ENCODE peak calls at places on chromosomes 3 and 15, in seven cellular contexts. One of them, this sample, is unnamed.

GRCh38 chr3:159200176-159200575 is 398.3 kb downstream of the MFSD1 start:
- DNase-seq in suprapubic skin: no peak
- DNase-seq in sigmoid colon: no peak
- DNase-seq in heart left ventricle: no peak
- DNase-seq in SJCRH30: no peak
- DNase-seq in transverse colon: no peak
- DNase-seq in uterus: no peak
- DNase-seq in this sample: no peak

GRCh38 chr3:52350436-52350835 is 34.3 kb downstream of the DNAH1 start:
- DNase-seq in suprapubic skin: no peak
- DNase-seq in sigmoid colon: no peak
- DNase-seq in heart left ventricle: peak; percentile 33
- DNase-seq in SJCRH30: no peak
- DNase-seq in transverse colon: no peak
- DNase-seq in uterus: no peak
- DNase-seq in this sample: no peak

GRCh38 chr3:126758019-126758418 is 54.0 kb downstream of the CHCHD6 start:
- DNase-seq in suprapubic skin: no peak
- DNase-seq in sigmoid colon: no peak
- DNase-seq in heart left ventricle: no peak
- DNase-seq in SJCRH30: no peak
- DNase-seq in transverse colon: no peak
- DNase-seq in uterus: no peak
- DNase-seq in this sample: no peak

GRCh38 chr15:39079296-39079834 is 501.5 kb upstream of the THBS1 start:
- DNase-seq in suprapubic skin: no peak
- DNase-seq in sigmoid colon: no peak
- DNase-seq in heart left ventricle: no peak
- DNase-seq in SJCRH30: peak; percentile 17
- DNase-seq in transverse colon: peak; percentile 47
- DNase-seq in uterus: no peak
- DNase-seq in this sample: no peak

GRCh38 chr3:179348325-179349013 is 960 bp downstream of the MFN1 start:
- DNase-seq in suprapubic skin: no peak
- DNase-seq in sigmoid colon: no peak
- DNase-seq in heart left ventricle: no peak
- DNase-seq in SJCRH30: no peak
- DNase-seq in transverse colon: no peak
- DNase-seq in uterus: no peak
- DNase-seq in this sample: no peak

GRCh38 chr15:95051881-95052280 is 820.5 kb downstream of the MCTP2 start:
- DNase-seq in suprapubic skin: no peak
- DNase-seq in sigmoid colon: no peak
- DNase-seq in heart left ventricle: no peak
- DNase-seq in SJCRH30: no peak
- DNase-seq in transverse colon: no peak
- DNase-seq in uterus: no peak
- DNase-seq in this sample: no peak

GRCh38 chr15:74402873-74403589 is 30.7 kb downstream of the SEMA7A start:
- DNase-seq in suprapubic skin: no peak
- DNase-seq in sigmoid colon: no peak
- DNase-seq in heart left ventricle: no peak
- DNase-seq in SJCRH30: no peak
- DNase-seq in transverse colon: peak; percentile 68
- DNase-seq in uterus: no peak
- DNase-seq in this sample: peak; percentile 36

GRCh38 chr3:23926736-23927135 is 9.8 kb downstream of the RPL15 start:
- DNase-seq in suprapubic skin: no peak
- DNase-seq in sigmoid colon: no peak
- DNase-seq in heart left ventricle: no peak
- DNase-seq in SJCRH30: no peak
- DNase-seq in transverse colon: no peak
- DNase-seq in uterus: no peak
- DNase-seq in this sample: no peak

GRCh38 chr3:140906785-140907184 is 34.9 kb upstream of the SLC25A36 start:
- DNase-seq in suprapubic skin: no peak
- DNase-seq in sigmoid colon: no peak
- DNase-seq in heart left ventricle: no peak
- DNase-seq in SJCRH30: no peak
- DNase-seq in transverse colon: no peak
- DNase-seq in uterus: no peak
- DNase-seq in this sample: no peak

GRCh38 chr15:62472616-62473299 is 307.7 kb upstream of the C2CD4B start:
- DNase-seq in suprapubic skin: no peak
- DNase-seq in sigmoid colon: peak; percentile 59
- DNase-seq in heart left ventricle: no peak
- DNase-seq in SJCRH30: peak; percentile 47
- DNase-seq in transverse colon: peak; percentile 23
- DNase-seq in uterus: no peak
- DNase-seq in this sample: no peak

GRCh38 chr3:142269777-142270176 is 44.4 kb upstream of the GK5 start:
- DNase-seq in suprapubic skin: no peak
- DNase-seq in sigmoid colon: no peak
- DNase-seq in heart left ventricle: no peak
- DNase-seq in SJCRH30: no peak
- DNase-seq in transverse colon: no peak
- DNase-seq in uterus: no peak
- DNase-seq in this sample: no peak

GRCh38 chr3:23546186-23546585 is 259.6 kb upstream of the UBE2E1 start:
- DNase-seq in suprapubic skin: no peak
- DNase-seq in sigmoid colon: no peak
- DNase-seq in heart left ventricle: no peak
- DNase-seq in SJCRH30: no peak
- DNase-seq in transverse colon: no peak
- DNase-seq in uterus: no peak
- DNase-seq in this sample: no peak

GRCh38 chr15:65789759-65790158 is 2.3 kb downstream of the DENND4A start:
- DNase-seq in suprapubic skin: no peak
- DNase-seq in sigmoid colon: no peak
- DNase-seq in heart left ventricle: no peak
- DNase-seq in SJCRH30: no peak
- DNase-seq in transverse colon: no peak
- DNase-seq in uterus: no peak
- DNase-seq in this sample: no peak

GRCh38 chr15:62412634-62413033 is 247.5 kb upstream of the C2CD4B start:
- DNase-seq in suprapubic skin: no peak
- DNase-seq in sigmoid colon: no peak
- DNase-seq in heart left ventricle: no peak
- DNase-seq in SJCRH30: no peak
- DNase-seq in transverse colon: no peak
- DNase-seq in uterus: no peak
- DNase-seq in this sample: no peak

GRCh38 chr3:18420584-18420983 is 4.6 kb downstream of the SATB1 start:
- DNase-seq in suprapubic skin: no peak
- DNase-seq in sigmoid colon: no peak
- DNase-seq in heart left ventricle: no peak
- DNase-seq in SJCRH30: no peak
- DNase-seq in transverse colon: no peak
- DNase-seq in uterus: no peak
- DNase-seq in this sample: no peak

GRCh38 chr3:38722760-38723568 is 73.5 kb upstream of the SCN5A start:
- DNase-seq in suprapubic skin: no peak
- DNase-seq in sigmoid colon: no peak
- DNase-seq in heart left ventricle: no peak
- DNase-seq in SJCRH30: no peak
- DNase-seq in transverse colon: no peak
- DNase-seq in uterus: no peak
- DNase-seq in this sample: no peak

GRCh38 chr3:112038863-112039262 is 4.3 kb downstream of the TMPRSS7 start:
- DNase-seq in suprapubic skin: no peak
- DNase-seq in sigmoid colon: no peak
- DNase-seq in heart left ventricle: no peak
- DNase-seq in SJCRH30: peak; percentile 47
- DNase-seq in transverse colon: no peak
- DNase-seq in uterus: no peak
- DNase-seq in this sample: no peak

GRCh38 chr3:52444860-52445793 is at the start of gene SEMA3G:
- DNase-seq in suprapubic skin: peak; percentile 85
- DNase-seq in sigmoid colon: peak; percentile 81
- DNase-seq in heart left ventricle: peak; percentile 84
- DNase-seq in SJCRH30: peak; percentile 58
- DNase-seq in transverse colon: peak; percentile 87
- DNase-seq in uterus: no peak
- DNase-seq in this sample: peak; percentile 85

GRCh38 chr3:62529230-62529629 is 155.9 kb upstream of the FEZF2 start:
- DNase-seq in suprapubic skin: no peak
- DNase-seq in sigmoid colon: no peak
- DNase-seq in heart left ventricle: no peak
- DNase-seq in SJCRH30: peak; percentile 24
- DNase-seq in transverse colon: peak; percentile 26
- DNase-seq in uterus: no peak
- DNase-seq in this sample: peak; percentile 39

GRCh38 chr15:83109532-83109931 is 2.1 kb downstream of the TM6SF1 start:
- DNase-seq in suprapubic skin: no peak
- DNase-seq in sigmoid colon: no peak
- DNase-seq in heart left ventricle: no peak
- DNase-seq in SJCRH30: no peak
- DNase-seq in transverse colon: no peak
- DNase-seq in uterus: no peak
- DNase-seq in this sample: no peak

GRCh38 chr3:23629181-23629893 is 176.4 kb upstream of the UBE2E1 start:
- DNase-seq in suprapubic skin: no peak
- DNase-seq in sigmoid colon: no peak
- DNase-seq in heart left ventricle: no peak
- DNase-seq in SJCRH30: peak; percentile 42
- DNase-seq in transverse colon: no peak
- DNase-seq in uterus: no peak
- DNase-seq in this sample: no peak

GRCh38 chr3:23888617-23889228 is 28.1 kb downstream of the NKIRAS1 start:
- DNase-seq in suprapubic skin: no peak
- DNase-seq in sigmoid colon: no peak
- DNase-seq in heart left ventricle: no peak
- DNase-seq in SJCRH30: no peak
- DNase-seq in transverse colon: no peak
- DNase-seq in uterus: no peak
- DNase-seq in this sample: no peak

GRCh38 chr15:93942140-93942808 is 289.1 kb upstream of the MCTP2 start:
- DNase-seq in suprapubic skin: no peak
- DNase-seq in sigmoid colon: no peak
- DNase-seq in heart left ventricle: no peak
- DNase-seq in SJCRH30: no peak
- DNase-seq in transverse colon: no peak
- DNase-seq in uterus: no peak
- DNase-seq in this sample: no peak

GRCh38 chr15:93948728-93949127 is 282.6 kb upstream of the MCTP2 start:
- DNase-seq in suprapubic skin: no peak
- DNase-seq in sigmoid colon: no peak
- DNase-seq in heart left ventricle: no peak
- DNase-seq in SJCRH30: no peak
- DNase-seq in transverse colon: no peak
- DNase-seq in uterus: no peak
- DNase-seq in this sample: no peak

GRCh38 chr15:93941687-93942086 is 289.7 kb upstream of the MCTP2 start:
- DNase-seq in suprapubic skin: no peak
- DNase-seq in sigmoid colon: peak; percentile 58
- DNase-seq in heart left ventricle: no peak
- DNase-seq in SJCRH30: no peak
- DNase-seq in transverse colon: no peak
- DNase-seq in uterus: no peak
- DNase-seq in this sample: no peak

GRCh38 chr15:93943607-93944006 is 287.8 kb upstream of the MCTP2 start:
- DNase-seq in suprapubic skin: no peak
- DNase-seq in sigmoid colon: no peak
- DNase-seq in heart left ventricle: no peak
- DNase-seq in SJCRH30: no peak
- DNase-seq in transverse colon: no peak
- DNase-seq in uterus: no peak
- DNase-seq in this sample: no peak
- H3K4me1 ChIP-seq in suprapubic skin: peaks cover 14% of the 10 kb centered on the region
- H3K4me1 ChIP-seq in sigmoid colon: no peaks in the 10 kb centered on the region
- H3K4me1 ChIP-seq in heart left ventricle: no peaks in the 10 kb centered on the region
- H3K4me1 ChIP-seq in SJCRH30: peaks cover 8% of the 10 kb centered on the region
- H3K4me1 ChIP-seq in transverse colon: no peaks in the 10 kb centered on the region
- H3K4me1 ChIP-seq in uterus: no peaks in the 10 kb centered on the region
- H3K4me1 ChIP-seq in this sample: no peaks in the 10 kb centered on the region

GRCh38 chr3:190692256-190692655 is 170.2 kb downstream of the GMNC start:
- DNase-seq in suprapubic skin: no peak
- DNase-seq in sigmoid colon: no peak
- DNase-seq in heart left ventricle: no peak
- DNase-seq in SJCRH30: no peak
- DNase-seq in transverse colon: no peak
- DNase-seq in uterus: no peak
- DNase-seq in this sample: no peak
- H3K27ac ChIP-seq in suprapubic skin: no peak overlapping the region
- H3K27ac ChIP-seq in sigmoid colon: no peak overlapping the region
- H3K27ac ChIP-seq in heart left ventricle: no peak overlapping the region
- H3K27ac ChIP-seq in SJCRH30: no peak overlapping the region
- H3K27ac ChIP-seq in transverse colon: no peak overlapping the region
- H3K27ac ChIP-seq in uterus: no peak overlapping the region
- H3K27ac ChIP-seq in this sample: no peak overlapping the region

DNA sequence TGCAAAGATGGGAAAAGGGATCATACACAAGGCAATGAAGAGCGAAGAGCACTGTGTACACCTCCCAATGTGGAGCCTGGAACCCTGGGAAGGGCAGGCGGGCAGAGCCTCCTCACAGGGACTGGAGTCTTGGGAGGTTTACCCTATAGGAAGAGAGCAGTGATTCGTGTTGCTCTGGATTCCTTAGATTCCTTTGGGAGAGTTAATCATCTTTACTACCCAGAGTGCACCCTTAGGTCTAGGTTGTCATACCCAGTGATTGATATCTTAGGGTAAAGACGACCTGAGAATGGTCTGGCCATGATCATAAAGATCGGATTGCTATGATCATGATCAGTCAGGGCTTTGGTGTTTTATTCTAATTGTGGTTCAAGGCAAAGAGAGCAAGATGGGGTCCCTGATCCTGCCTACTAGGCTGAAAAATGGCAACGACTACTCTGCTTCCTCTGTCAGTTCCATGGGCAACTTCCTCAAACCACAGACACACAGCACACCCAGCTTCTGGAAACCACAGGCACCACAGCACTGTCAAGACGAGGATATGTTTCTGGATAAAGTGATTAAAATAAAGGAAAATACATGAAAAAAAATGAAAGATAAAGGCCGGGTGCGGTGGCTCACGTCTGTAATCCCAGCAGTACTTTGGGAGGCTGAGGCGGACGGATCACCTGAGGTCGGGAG is 20.4 kb upstream of the MAP6D1 start:
- DNase-seq in suprapubic skin: no peak
- DNase-seq in sigmoid colon: no peak
- DNase-seq in heart left ventricle: no peak
- DNase-seq in SJCRH30: no peak
- DNase-seq in transverse colon: no peak
- DNase-seq in uterus: no peak
- DNase-seq in this sample: no peak
- H3K4me1 ChIP-seq in suprapubic skin: peaks cover 11% of the 10 kb centered on the region
- H3K4me1 ChIP-seq in sigmoid colon: no peaks in the 10 kb centered on the region
- H3K4me1 ChIP-seq in heart left ventricle: no peaks in the 10 kb centered on the region
- H3K4me1 ChIP-seq in SJCRH30: no peaks in the 10 kb centered on the region
- H3K4me1 ChIP-seq in transverse colon: no peaks in the 10 kb centered on the region
- H3K4me1 ChIP-seq in uterus: no peaks in the 10 kb centered on the region
- H3K4me1 ChIP-seq in this sample: no peaks in the 10 kb centered on the region

GRCh38 chr3:10957976-10958749 is 34.4 kb upstream of the SLC6A1 start:
- DNase-seq in suprapubic skin: no peak
- DNase-seq in sigmoid colon: no peak
- DNase-seq in heart left ventricle: no peak
- DNase-seq in SJCRH30: peak; percentile 91
- DNase-seq in transverse colon: peak; percentile 82
- DNase-seq in uterus: no peak
- DNase-seq in this sample: peak; percentile 95
- H3K27ac ChIP-seq in suprapubic skin: no peak overlapping the region
- H3K27ac ChIP-seq in sigmoid colon: no peak overlapping the region
- H3K27ac ChIP-seq in heart left ventricle: no peak overlapping the region
- H3K27ac ChIP-seq in SJCRH30: peak overlapping the region; percentile 99
- H3K27ac ChIP-seq in transverse colon: no peak overlapping the region
- H3K27ac ChIP-seq in uterus: no peak overlapping the region
- H3K27ac ChIP-seq in this sample: no peak overlapping the region